ENCODE peak calls at places on chromosome 10, in four cellular contexts. One of them, this sample, is unnamed.

GRCh38 chr10:33195608-33196376 is 138.7 kb downstream of the NRP1 start:
- DNase-seq in activated T-helper 1 cell treated with Interleukin-2 at 50 U/mL for 16 hours: no peak
- DNase-seq in activated T-cell treated with anti-CD3 and anti-CD28 coated beads for 1 hour: no peak
- DNase-seq in cardiac septum: no peak
- DNase-seq in this sample: no peak

GRCh38 chr10:80539421-80539999 is 1.8 kb downstream of the SH2D4B start:
- DNase-seq in activated T-helper 1 cell treated with Interleukin-2 at 50 U/mL for 16 hours: no peak
- DNase-seq in activated T-cell treated with anti-CD3 and anti-CD28 coated beads for 1 hour: no peak
- DNase-seq in cardiac septum: no peak
- DNase-seq in this sample: no peak

GRCh38 chr10:35690534-35690933 is 48.4 kb upstream of the FZD8 start:
- DNase-seq in activated T-helper 1 cell treated with Interleukin-2 at 50 U/mL for 16 hours: no peak
- DNase-seq in activated T-cell treated with anti-CD3 and anti-CD28 coated beads for 1 hour: no peak
- DNase-seq in cardiac septum: no peak
- DNase-seq in this sample: no peak

GRCh38 chr10:49277973-49278372 is 21.0 kb upstream of the C10orf71 start:
- DNase-seq in activated T-helper 1 cell treated with Interleukin-2 at 50 U/mL for 16 hours: no peak
- DNase-seq in activated T-cell treated with anti-CD3 and anti-CD28 coated beads for 1 hour: no peak
- DNase-seq in cardiac septum: peak
- DNase-seq in this sample: no peak

GRCh38 chr10:77692782-77693181 is 55.2 kb upstream of the KCNMA1 start:
- DNase-seq in activated T-helper 1 cell treated with Interleukin-2 at 50 U/mL for 16 hours: no peak
- DNase-seq in activated T-cell treated with anti-CD3 and anti-CD28 coated beads for 1 hour: no peak
- DNase-seq in cardiac septum: no peak
- DNase-seq in this sample: no peak

GRCh38 chr10:75042292-75042974 is 69.0 kb upstream of the SAMD8 start:
- DNase-seq in activated T-helper 1 cell treated with Interleukin-2 at 50 U/mL for 16 hours: no peak
- DNase-seq in activated T-cell treated with anti-CD3 and anti-CD28 coated beads for 1 hour: no peak
- DNase-seq in cardiac septum: no peak
- DNase-seq in this sample: no peak

GRCh38 chr10:104067525-104067924 is 18.2 kb downstream of the COL17A1 start:
- DNase-seq in activated T-helper 1 cell treated with Interleukin-2 at 50 U/mL for 16 hours: no peak
- DNase-seq in activated T-cell treated with anti-CD3 and anti-CD28 coated beads for 1 hour: no peak
- DNase-seq in cardiac septum: no peak
- DNase-seq in this sample: no peak

GRCh38 chr10:102801496-102801895 is 35.7 kb downstream of the CYP17A1 start:
- DNase-seq in activated T-helper 1 cell treated with Interleukin-2 at 50 U/mL for 16 hours: no peak
- DNase-seq in activated T-cell treated with anti-CD3 and anti-CD28 coated beads for 1 hour: no peak
- DNase-seq in cardiac septum: no peak
- DNase-seq in this sample: no peak

GRCh38 chr10:63166742-63167258 is 33.7 kb downstream of the NRBF2 start:
- DNase-seq in activated T-helper 1 cell treated with Interleukin-2 at 50 U/mL for 16 hours: no peak
- DNase-seq in activated T-cell treated with anti-CD3 and anti-CD28 coated beads for 1 hour: no peak
- DNase-seq in cardiac septum: no peak
- DNase-seq in this sample: no peak

GRCh38 chr10:130190065-130190736 is 54.0 kb downstream of the GLRX3 start:
- DNase-seq in activated T-helper 1 cell treated with Interleukin-2 at 50 U/mL for 16 hours: peak
- DNase-seq in activated T-cell treated with anti-CD3 and anti-CD28 coated beads for 1 hour: peak
- DNase-seq in cardiac septum: peak
- DNase-seq in this sample: peak

GRCh38 chr10:96648297-96648696 is 61.5 kb upstream of the TM9SF3 start:
- DNase-seq in activated T-helper 1 cell treated with Interleukin-2 at 50 U/mL for 16 hours: no peak
- DNase-seq in activated T-cell treated with anti-CD3 and anti-CD28 coated beads for 1 hour: no peak
- DNase-seq in cardiac septum: no peak
- DNase-seq in this sample: no peak

GRCh38 chr10:113626809-113627370 is 37.0 kb downstream of the NRAP start:
- DNase-seq in activated T-helper 1 cell treated with Interleukin-2 at 50 U/mL for 16 hours: no peak
- DNase-seq in activated T-cell treated with anti-CD3 and anti-CD28 coated beads for 1 hour: no peak
- DNase-seq in cardiac septum: no peak
- DNase-seq in this sample: no peak

GRCh38 chr10:52059089-52059488 is 255.0 kb upstream of the DKK1 start:
- DNase-seq in activated T-helper 1 cell treated with Interleukin-2 at 50 U/mL for 16 hours: no peak
- DNase-seq in activated T-cell treated with anti-CD3 and anti-CD28 coated beads for 1 hour: no peak
- DNase-seq in cardiac septum: no peak
- DNase-seq in this sample: no peak

GRCh38 chr10:118960166-118961090 is 69.1 kb upstream of the NANOS1 start:
- DNase-seq in activated T-helper 1 cell treated with Interleukin-2 at 50 U/mL for 16 hours: no peak
- DNase-seq in activated T-cell treated with anti-CD3 and anti-CD28 coated beads for 1 hour: no peak
- DNase-seq in cardiac septum: peak
- DNase-seq in this sample: no peak

GRCh38 chr10:4982764-4983226 is 19.6 kb downstream of the AKR1C1 start:
- DNase-seq in activated T-helper 1 cell treated with Interleukin-2 at 50 U/mL for 16 hours: no peak
- DNase-seq in activated T-cell treated with anti-CD3 and anti-CD28 coated beads for 1 hour: no peak
- DNase-seq in cardiac septum: no peak
- DNase-seq in this sample: no peak

GRCh38 chr10:101671453-101671852 is 23.5 kb downstream of the FBXW4 start:
- DNase-seq in activated T-helper 1 cell treated with Interleukin-2 at 50 U/mL for 16 hours: no peak
- DNase-seq in activated T-cell treated with anti-CD3 and anti-CD28 coated beads for 1 hour: no peak
- DNase-seq in cardiac septum: no peak
- DNase-seq in this sample: no peak

GRCh38 chr10:80204801-80205477 is 398 bp downstream of the ANXA11 start:
- DNase-seq in activated T-helper 1 cell treated with Interleukin-2 at 50 U/mL for 16 hours: peak
- DNase-seq in activated T-cell treated with anti-CD3 and anti-CD28 coated beads for 1 hour: peak
- DNase-seq in cardiac septum: no peak
- DNase-seq in this sample: peak

GRCh38 chr10:11156480-11156879 is 138.8 kb downstream of the CELF2 start:
- DNase-seq in activated T-helper 1 cell treated with Interleukin-2 at 50 U/mL for 16 hours: no peak
- DNase-seq in activated T-cell treated with anti-CD3 and anti-CD28 coated beads for 1 hour: no peak
- DNase-seq in cardiac septum: no peak
- DNase-seq in this sample: no peak

GRCh38 chr10:90890347-90890746 is 18.6 kb downstream of the RPP30 start:
- DNase-seq in activated T-helper 1 cell treated with Interleukin-2 at 50 U/mL for 16 hours: no peak
- DNase-seq in activated T-cell treated with anti-CD3 and anti-CD28 coated beads for 1 hour: no peak
- DNase-seq in cardiac septum: no peak
- DNase-seq in this sample: no peak

GRCh38 chr10:35027567-35027966 is 62.6 kb downstream of the CUL2 start:
- DNase-seq in activated T-helper 1 cell treated with Interleukin-2 at 50 U/mL for 16 hours: no peak
- DNase-seq in activated T-cell treated with anti-CD3 and anti-CD28 coated beads for 1 hour: no peak
- DNase-seq in cardiac septum: no peak
- DNase-seq in this sample: no peak

GRCh38 chr10:43255644-43256431 is 11.0 kb downstream of the RASGEF1A start:
- DNase-seq in activated T-helper 1 cell treated with Interleukin-2 at 50 U/mL for 16 hours: no peak
- DNase-seq in activated T-cell treated with anti-CD3 and anti-CD28 coated beads for 1 hour: no peak
- DNase-seq in cardiac septum: peak
- DNase-seq in this sample: no peak

This sample was measured in T-helper 22 cell.